ENCODE peak calls at places on chromosomes 7 and 10, in six cellular contexts. One of them, this sample, is unnamed.

GRCh38 chr10:119423510-119423874 is 119.0 kb downstream of the RGS10 start:
- DNase-seq in adrenal gland: no peak
- DNase-seq in A673: no peak
- DNase-seq in heart right ventricle: no peak
- DNase-seq in OCI-LY7: no peak
- DNase-seq in IMR-90: no peak
- DNase-seq in this sample: no peak

GRCh38 chr10:78433063-78433717 is 399.5 kb downstream of the RPS24 start:
- DNase-seq in IMR-90: no peak
- DNase-seq in adrenal gland: peak; percentile 13
- DNase-seq in heart right ventricle: no peak
- DNase-seq in OCI-LY7: no peak
- DNase-seq in A673: no peak
- DNase-seq in this sample: no peak

GRCh38 chr10:62266611-62267010 is 2.0 kb downstream of the RTKN2 start:
- DNase-seq in adrenal gland: no peak
- DNase-seq in A673: no peak
- DNase-seq in IMR-90: no peak
- DNase-seq in OCI-LY7: no peak
- DNase-seq in heart right ventricle: no peak
- DNase-seq in this sample: no peak

GRCh38 chr10:77821551-77821950 is 105.0 kb downstream of the DLG5 start:
- DNase-seq in heart right ventricle: no peak
- DNase-seq in IMR-90: no peak
- DNase-seq in OCI-LY7: no peak
- DNase-seq in adrenal gland: no peak
- DNase-seq in A673: no peak
- DNase-seq in this sample: no peak

GRCh38 chr7:76428149-76428823 is 3.5 kb downstream of the ZP3 start:
- DNase-seq in IMR-90: no peak
- DNase-seq in adrenal gland: no peak
- DNase-seq in OCI-LY7: no peak
- DNase-seq in heart right ventricle: no peak
- DNase-seq in A673: no peak
- DNase-seq in this sample: no peak

GRCh38 chr7:158943234-158943633 is 86.9 kb downstream of the DYNC2I1 start:
- DNase-seq in heart right ventricle: no peak
- DNase-seq in adrenal gland: no peak
- DNase-seq in IMR-90: no peak
- DNase-seq in A673: no peak
- DNase-seq in OCI-LY7: no peak
- DNase-seq in this sample: no peak

GRCh38 chr7:90946711-90947501 is 317.3 kb upstream of the FZD1 start:
- DNase-seq in heart right ventricle: no peak
- DNase-seq in A673: no peak
- DNase-seq in adrenal gland: no peak
- DNase-seq in OCI-LY7: no peak
- DNase-seq in IMR-90: no peak
- DNase-seq in this sample: no peak

GRCh38 chr10:58666024-58666423 is 153.4 kb downstream of the BICC1 start:
- DNase-seq in adrenal gland: peak; percentile 28
- DNase-seq in IMR-90: no peak
- DNase-seq in A673: no peak
- DNase-seq in heart right ventricle: no peak
- DNase-seq in OCI-LY7: no peak
- DNase-seq in this sample: no peak

GRCh38 chr10:27742926-27743735 is 2.5 kb downstream of the MKX start:
- DNase-seq in OCI-LY7: no peak
- DNase-seq in adrenal gland: peak; percentile 28
- DNase-seq in heart right ventricle: no peak
- DNase-seq in A673: peak; percentile 27
- DNase-seq in IMR-90: no peak
- DNase-seq in this sample: peak; percentile 43

GRCh38 chr7:100678291-100678984 is 4.9 kb downstream of the GNB2 start:
- DNase-seq in A673: no peak
- DNase-seq in OCI-LY7: no peak
- DNase-seq in IMR-90: no peak
- DNase-seq in heart right ventricle: no peak
- DNase-seq in adrenal gland: no peak
- DNase-seq in this sample: no peak

GRCh38 chr10:76231258-76231934 is 800.0 kb downstream of the LRMDA start:
- DNase-seq in OCI-LY7: no peak
- DNase-seq in adrenal gland: no peak
- DNase-seq in A673: no peak
- DNase-seq in IMR-90: peak; percentile 2
- DNase-seq in heart right ventricle: no peak
- DNase-seq in this sample: no peak

GRCh38 chr7:36726806-36727503 is 2.7 kb upstream of the AOAH start:
- DNase-seq in OCI-LY7: no peak
- DNase-seq in A673: no peak
- DNase-seq in heart right ventricle: no peak
- DNase-seq in IMR-90: no peak
- DNase-seq in adrenal gland: no peak
- DNase-seq in this sample: no peak

GRCh38 chr10:124917939-124918830 is 23.7 kb upstream of the ZRANB1 start:
- DNase-seq in heart right ventricle: no peak
- DNase-seq in IMR-90: peak; percentile 84
- DNase-seq in OCI-LY7: no peak
- DNase-seq in A673: no peak
- DNase-seq in adrenal gland: no peak
- DNase-seq in this sample: peak; percentile 22
- TF ChIP-seq CTCF in heart right ventricle: no peak
- TF ChIP-seq CTCF in IMR-90: no peak
- TF ChIP-seq CTCF in OCI-LY7: no peak
- TF ChIP-seq CTCF in A673: no peak
- TF ChIP-seq CTCF in adrenal gland: no peak
- TF ChIP-seq CTCF in this sample: no peak

GRCh38 chr10:93059975-93060886 is at the start of gene CYP26C1:
- DNase-seq in heart right ventricle: no peak
- DNase-seq in adrenal gland: no peak
- DNase-seq in IMR-90: no peak
- DNase-seq in OCI-LY7: no peak
- DNase-seq in A673: no peak
- DNase-seq in this sample: no peak
- H3K4me3 ChIP-seq in heart right ventricle: no peak within 1 kb of the TSS
- H3K4me3 ChIP-seq in adrenal gland: no peak within 1 kb of the TSS
- H3K4me3 ChIP-seq in IMR-90: no peak within 1 kb of the TSS
- H3K4me3 ChIP-seq in OCI-LY7: no peak within 1 kb of the TSS
- H3K4me3 ChIP-seq in A673: no peak within 1 kb of the TSS
- H3K4me3 ChIP-seq in this sample: no peak within 1 kb of the TSS

GRCh38 chr10:124830445-124830844 is 28.8 kb downstream of the ABRAXAS2 start:
- DNase-seq in adrenal gland: peak; percentile 35
- DNase-seq in IMR-90: no peak
- DNase-seq in A673: no peak
- DNase-seq in heart right ventricle: no peak
- DNase-seq in OCI-LY7: no peak
- DNase-seq in this sample: no peak
- H3K36me3 ChIP-seq in adrenal gland: peaks cover 58% of the 10 kb centered on the region
- H3K36me3 ChIP-seq in IMR-90: peaks cover 40% of the 10 kb centered on the region
- H3K36me3 ChIP-seq in A673: peaks cover 60% of the 10 kb centered on the region
- H3K36me3 ChIP-seq in heart right ventricle: peaks cover 5% of the 10 kb centered on the region
- H3K36me3 ChIP-seq in OCI-LY7: peaks cover 85% of the 10 kb centered on the region
- H3K36me3 ChIP-seq in this sample: peaks cover 11% of the 10 kb centered on the region

DNA sequence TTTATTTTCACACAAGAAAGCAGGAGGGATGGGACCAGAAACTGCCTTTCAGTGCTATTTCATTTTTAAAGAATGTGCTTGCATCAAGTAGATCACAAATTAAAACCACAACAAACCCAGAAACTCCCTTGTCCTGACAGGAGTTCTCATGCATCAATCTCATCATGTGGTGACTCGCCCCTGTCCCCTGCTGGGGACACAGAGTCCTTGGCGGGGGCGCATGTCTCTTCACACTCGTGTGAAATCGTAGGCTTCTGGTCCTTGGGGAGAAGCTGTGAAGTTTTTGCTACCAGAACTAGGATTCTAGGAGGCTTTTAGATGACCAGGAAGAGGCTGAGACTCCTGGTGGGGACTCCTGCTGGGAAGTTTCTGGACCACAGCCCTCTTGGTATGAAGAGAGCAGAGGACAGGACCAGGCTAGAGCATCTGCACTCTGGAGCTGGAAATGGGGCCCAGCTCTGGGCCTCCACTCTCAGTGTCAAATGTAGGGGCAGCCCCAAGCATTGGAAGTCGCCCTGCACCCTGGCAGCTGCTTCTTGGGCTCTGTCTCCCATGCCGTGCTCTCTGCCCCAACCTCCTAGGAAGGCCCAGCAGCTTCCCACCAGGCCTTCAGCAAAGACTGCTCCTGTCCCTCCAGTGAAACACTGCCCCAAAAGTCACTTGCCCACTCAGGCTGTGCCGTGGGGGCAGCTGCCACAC is 9.8 kb upstream of the OPN4 start:
- DNase-seq in IMR-90: peak; percentile 27
- DNase-seq in A673: peak; percentile 62
- DNase-seq in adrenal gland: peak; percentile 10
- DNase-seq in heart right ventricle: no peak
- DNase-seq in OCI-LY7: peak; percentile 14
- DNase-seq in this sample: no peak
- TF ChIP-seq CTCF in IMR-90: peak; percentile 4
- TF ChIP-seq CTCF in A673: peak; percentile 47
- TF ChIP-seq CTCF in adrenal gland: no peak
- TF ChIP-seq CTCF in heart right ventricle: peak; percentile 25
- TF ChIP-seq CTCF in OCI-LY7: peak; percentile 45
- TF ChIP-seq CTCF in this sample: peak; percentile 6

DNA sequence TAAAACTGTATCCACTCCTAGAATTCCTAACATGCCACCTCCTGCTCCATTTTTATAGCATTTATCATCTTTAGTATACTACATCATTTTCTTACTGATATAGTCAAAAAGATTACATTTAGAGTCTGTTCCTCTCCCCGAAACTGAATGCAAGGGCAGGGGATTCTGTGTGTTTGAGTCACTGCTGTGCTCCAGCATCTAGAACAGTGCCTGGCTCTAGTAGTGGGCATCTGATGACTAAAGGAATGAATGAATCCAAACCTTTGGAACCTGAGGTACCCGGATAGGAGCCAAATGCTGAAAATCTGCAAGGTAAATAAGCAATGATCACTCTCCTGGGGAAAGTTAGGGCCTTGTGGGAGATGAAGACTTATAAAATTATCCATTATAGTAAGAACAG is 18.9 kb downstream of the GOT1 start:
- DNase-seq in OCI-LY7: no peak
- DNase-seq in A673: no peak
- DNase-seq in heart right ventricle: no peak
- DNase-seq in IMR-90: no peak
- DNase-seq in adrenal gland: no peak
- DNase-seq in this sample: no peak
- H3K4me3 ChIP-seq in OCI-LY7: no peak overlapping the region
- H3K4me3 ChIP-seq in A673: no peak overlapping the region
- H3K4me3 ChIP-seq in heart right ventricle: no peak overlapping the region
- H3K4me3 ChIP-seq in IMR-90: no peak overlapping the region
- H3K4me3 ChIP-seq in adrenal gland: no peak overlapping the region
- H3K4me3 ChIP-seq in this sample: no peak overlapping the region